ENCODE peak calls at places on chromosomes 1 and 21, in nine cellular contexts. N is body of pancreas, M is adipocyte, Z is epithelial cell of esophagus, G is MM.1S, B is fibroblast of the aortic adventitia, W is AG10803, C is brain microvascular endothelial cell, V is HL-60. U is an unnamed sample.

GRCh38 chr1:222413436-222413835 is 134.5 kb downstream of the HHIPL2 start:
- DNase-seq in M (peak), W (peak), G (no peak), V (no peak), Z (peak), B (no peak), C (no peak), N (no peak), U (no peak)

GRCh38 chr1:9388628-9389184 is 96.0 kb downstream of the SPSB1 start:
- DNase-seq in V (no peak), B (peak), C (no peak), W (peak), Z (no peak), M (peak), G (no peak), N (no peak), U (peak)

GRCh38 chr1:201212056-201212455 is 21.4 kb downstream of the IGFN1 start:
- DNase-seq in G (no peak), W (no peak), C (no peak), M (no peak), V (no peak), N (no peak), B (no peak), Z (no peak), U (no peak)

GRCh38 chr1:182766050-182766449 is 23.5 kb upstream of the NPL start:
- DNase-seq in B (no peak), W (no peak), V (no peak), Z (no peak), C (no peak), N (no peak), G (no peak), M (no peak), U (no peak)

GRCh38 chr1:228176461-228177182 is 11.0 kb downstream of the IBA57 start:
- DNase-seq in M (no peak), G (no peak), B (no peak), V (no peak), Z (no peak), C (no peak), N (no peak), W (no peak), U (no peak)

GRCh38 chr21:36756527-36756926 is 57.6 kb downstream of the SIM2 start:
- DNase-seq in Z (peak), V (no peak), G (no peak), W (peak), N (no peak), M (no peak), B (no peak), C (peak), U (no peak)

GRCh38 chr1:65042467-65042866 is 76.1 kb upstream of the JAK1 start:
- DNase-seq in W (no peak), B (no peak), M (no peak), G (no peak), N (no peak), Z (no peak), C (no peak), V (no peak), U (no peak)

GRCh38 chr1:74504125-74505065 is 8.0 kb downstream of the LRRC53 start:
- DNase-seq in Z (peak), N (peak), M (peak), V (peak), G (peak), W (peak), B (peak), C (peak), U (peak)

GRCh38 chr21:25461730-25462129 is 145.6 kb downstream of the MRPL39 start:
- DNase-seq in W (no peak), N (no peak), V (no peak), G (no peak), Z (no peak), M (peak), C (peak), B (peak), U (peak)

GRCh38 chr1:236066828-236067386 is 2.0 kb upstream of the NID1 start:
- DNase-seq in W (no peak), Z (no peak), G (peak), V (peak), C (no peak), B (no peak), M (no peak), N (peak), U (no peak)

GRCh38 chr1:27971674-27972073 is 11.9 kb downstream of the XKR8 start:
- DNase-seq in N (no peak), C (no peak), G (no peak), W (no peak), V (no peak), M (peak), Z (no peak), B (peak), U (no peak)

GRCh38 chr1:109248797-109249629 is at the start of gene CELSR2:
- DNase-seq in W (peak), Z (peak), C (peak), V (peak), B (peak), N (peak), G (peak), M (peak), U (peak)

GRCh38 chr1:6208723-6209660 is 3.1 kb downstream of the RNF207 start:
- DNase-seq in M (peak), B (no peak), N (peak), G (no peak), C (no peak), V (peak), Z (peak), W (peak), U (peak)

GRCh38 chr1:220454155-220454777 is 73.7 kb upstream of the MARK1 start:
- DNase-seq in B (no peak), G (no peak), Z (no peak), M (peak), V (no peak), W (no peak), N (no peak), C (no peak), U (no peak)

GRCh38 chr1:231867607-231868006 is 241.0 kb downstream of the DISC1 start:
- DNase-seq in W (peak), C (no peak), V (no peak), B (no peak), G (no peak), M (peak), Z (peak), N (no peak), U (no peak)

GRCh38 chr1:77047978-77048614 is 171.1 kb downstream of the PIGK start:
- DNase-seq in N (no peak), G (no peak), Z (no peak), B (no peak), C (no peak), W (no peak), M (no peak), V (peak), U (no peak)

GRCh38 chr1:151372411-151372934 is at the start of gene SELENBP1:
- DNase-seq in Z (peak), N (peak), M (peak), V (no peak), C (peak), G (no peak), W (peak), B (peak), U (peak)

GRCh38 chr1:32817815-32818786 is 648 bp downstream of the S100PBP start:
- DNase-seq in C (no peak), G (peak), Z (peak), V (peak), W (peak), M (peak), B (peak), N (peak), U (peak)

GRCh38 chr1:108830119-108831008 is 26.5 kb downstream of the AKNAD1 start:
- DNase-seq in Z (peak), M (peak), N (peak), V (no peak), G (no peak), C (peak), W (peak), B (peak), U (peak)

GRCh38 chr1:68322837-68323687 is 90.7 kb upstream of the WLS start:
- DNase-seq in M (peak), C (no peak), G (no peak), W (peak), B (peak), V (no peak), Z (peak), N (no peak), U (peak)

GRCh38 chr1:6588893-6589481 is 9.2 kb downstream of the ZBTB48 start:
- DNase-seq in N (no peak), Z (no peak), B (no peak), G (no peak), C (no peak), V (peak), M (peak), W (no peak), U (no peak)

GRCh38 chr1:81437649-81438048 is 363.1 kb upstream of the ADGRL2 start:
- DNase-seq in G (peak), M (no peak), W (no peak), N (no peak), Z (no peak), C (no peak), V (no peak), B (no peak), U (no peak)

GRCh38 chr1:152397474-152397873 is 16.6 kb downstream of the CRNN start:
- DNase-seq in G (no peak), N (no peak), B (no peak), M (no peak), C (no peak), W (peak), Z (peak), V (no peak), U (no peak)

GRCh38 chr1:29789910-29790247 is 553.6 kb downstream of the PTPRU start:
- DNase-seq in C (no peak), B (no peak), G (no peak), M (no peak), Z (no peak), N (no peak), W (no peak), V (no peak), U (no peak)

GRCh38 chr1:57770772-57771171 is 346.9 kb upstream of the DAB1 start:
- DNase-seq in C (no peak), W (no peak), N (no peak), M (peak), V (no peak), B (peak), Z (peak), G (no peak), U (no peak)

GRCh38 chr1:97186381-97186780 is 464.8 kb downstream of the PTBP2 start:
- DNase-seq in B (no peak), M (no peak), C (peak), V (peak), Z (peak), G (no peak), N (peak), W (no peak), U (no peak)

GRCh38 chr1:196609114-196609737 is 986 bp upstream of the KCNT2 start:
- DNase-seq in N (peak), W (no peak), G (no peak), Z (peak), M (no peak), B (peak), C (peak), V (no peak), U (peak)

GRCh38 chr21:32392299-32392879 is 423 bp downstream of the URB1 start:
- DNase-seq in V (peak), B (no peak), W (no peak), Z (peak), N (no peak), G (peak), M (peak), C (no peak), U (peak)

GRCh38 chr21:34020005-34020847 is 53.2 kb upstream of the MRPS6 start:
- DNase-seq in Z (peak), N (peak), C (no peak), V (peak), M (no peak), G (peak), W (peak), B (peak), U (no peak)

GRCh38 chr1:190129367-190129766 is 348.3 kb downstream of the BRINP3 start:
- DNase-seq in V (no peak), C (no peak), N (no peak), W (no peak), M (no peak), Z (no peak), B (no peak), G (no peak), U (no peak)

GRCh38 chr1:228212415-228212965 is 4.6 kb downstream of the OBSCN start:
- DNase-seq in V (no peak), G (no peak), W (no peak), C (no peak), Z (peak), M (no peak), B (no peak), N (no peak), U (no peak)

GRCh38 chr21:46171996-46172862 is 12.0 kb downstream of the SPATC1L start:
- DNase-seq in G (no peak), N (no peak), W (no peak), B (no peak), V (no peak), M (no peak), C (no peak), Z (no peak), U (no peak)

GRCh38 chr1:189657131-189657530 is 820.5 kb downstream of the BRINP3 start:
- DNase-seq in W (no peak), M (no peak), C (no peak), V (no peak), Z (no peak), N (no peak), B (no peak), G (no peak), U (no peak)

DNA sequence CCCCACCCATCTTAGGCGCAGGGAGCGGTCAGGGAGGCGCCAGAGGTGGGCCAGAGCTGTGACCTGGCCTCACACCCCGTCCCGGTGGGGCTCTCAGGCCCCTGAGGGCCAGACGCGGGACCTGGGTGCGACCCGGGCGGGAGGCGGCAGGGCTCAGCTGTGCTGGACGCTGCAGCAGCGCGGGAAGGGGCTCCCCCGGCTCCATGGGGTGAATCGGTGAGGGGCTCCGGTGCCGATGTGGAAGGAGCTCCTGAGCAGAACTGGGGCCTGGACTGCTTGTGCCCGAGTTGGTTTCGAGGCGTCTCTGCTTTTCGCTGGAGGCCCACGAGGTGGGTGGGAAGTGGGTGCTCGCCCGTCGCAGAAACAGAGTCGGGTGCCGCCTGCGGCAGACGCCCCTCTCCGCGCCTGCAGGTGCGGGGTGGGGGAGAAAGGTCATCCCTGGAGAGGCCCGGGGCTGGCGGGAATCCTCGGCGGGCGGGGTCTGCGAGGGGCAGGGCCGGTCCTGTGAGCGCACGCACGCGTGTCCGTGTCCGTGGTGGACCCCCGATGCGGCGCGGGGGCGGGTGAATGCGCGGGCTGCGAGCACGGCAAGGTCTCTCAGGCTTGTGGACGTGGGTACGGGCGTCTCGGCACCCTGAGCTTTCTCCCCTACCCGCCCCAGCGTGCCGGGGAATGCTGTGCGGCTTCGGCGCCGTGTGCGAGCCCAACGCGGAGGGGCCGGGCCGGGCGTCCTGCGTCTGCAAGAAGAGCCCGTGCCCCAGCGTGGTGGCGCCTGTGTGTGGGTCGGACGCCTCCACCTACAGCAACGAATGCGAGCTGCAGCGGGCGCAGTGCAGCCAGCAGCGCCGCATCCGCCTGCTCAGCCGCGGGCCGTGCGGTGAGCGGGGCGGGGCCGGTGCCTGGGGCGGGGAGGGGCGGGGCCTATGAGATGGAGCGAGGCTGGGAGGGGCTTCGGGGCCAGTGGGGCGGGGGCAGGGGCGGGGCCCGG is 20.4 kb downstream of the AGRN start:
- DNase-seq in V (peak), W (peak), B (peak), M (peak), Z (peak), G (no peak), N (peak), C (peak), U (peak)
- H3K4me3 ChIP-seq in V (peak), W (peak), B (peak), M (peak), Z (peak), G (no peak), N (no peak), C (peak), U (peak)

GRCh38 chr1:154178856-154179811 is 12.8 kb downstream of the TPM3 start:
- DNase-seq in N (peak), M (no peak), G (no peak), C (no peak), V (no peak), B (peak), Z (no peak), W (no peak), U (no peak)
- H3K4me3 ChIP-seq in N (no peak), M (peak), G (no peak), C (no peak), V (no peak), B (no peak), Z (no peak), W (no peak), U (no peak)

GRCh38 chr1:165914136-165914798 is 86.9 kb downstream of the UCK2 start:
- DNase-seq in N (peak), W (peak), Z (peak), C (peak), M (peak), G (peak), B (peak), V (peak), U (peak)

GRCh38 chr1:165907256-165907857 is 79.9 kb downstream of the UCK2 start:
- DNase-seq in W (no peak), G (no peak), V (no peak), C (peak), M (no peak), N (no peak), B (peak), Z (no peak), U (peak)

GRCh38 chr1:165912638-165913037 is 85.2 kb downstream of the UCK2 start:
- DNase-seq in M (no peak), G (no peak), B (no peak), V (no peak), Z (no peak), N (no peak), W (no peak), C (no peak), U (no peak)

GRCh38 chr1:165911609-165912281 is 84.3 kb downstream of the UCK2 start:
- DNase-seq in G (no peak), M (no peak), N (no peak), Z (no peak), B (no peak), W (no peak), C (no peak), V (no peak), U (no peak)

DNA sequence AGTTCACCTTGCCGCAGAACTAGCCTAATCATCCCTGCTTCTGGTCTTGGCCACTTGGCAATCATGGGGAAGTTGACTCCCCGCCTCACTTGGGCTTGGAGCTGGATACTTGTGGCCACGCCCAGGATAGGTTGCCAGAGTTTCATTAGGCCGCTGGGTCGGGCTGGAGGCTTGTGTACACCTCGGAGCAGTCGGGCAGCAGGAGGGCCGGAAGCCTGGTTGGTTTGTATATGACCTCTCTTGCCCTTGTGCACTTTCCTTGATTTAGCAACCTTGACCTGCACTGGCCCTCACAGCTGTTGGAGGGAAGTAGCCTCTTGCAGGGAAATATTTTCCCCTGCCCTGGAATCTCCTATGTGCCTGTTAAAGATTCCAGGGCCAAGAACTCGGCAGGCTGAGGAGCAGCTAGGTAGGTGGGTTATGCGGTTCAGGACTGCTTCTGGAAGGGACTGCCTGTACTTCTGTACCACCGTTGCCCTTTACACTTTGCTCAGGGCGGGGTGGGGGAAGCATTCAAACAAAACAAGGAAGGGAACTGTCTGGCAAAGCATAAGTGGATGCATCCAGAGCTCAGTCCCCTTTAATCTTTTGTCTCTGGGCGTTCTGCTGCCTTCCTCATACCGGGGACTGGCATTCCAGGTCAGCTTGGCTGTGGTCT is 83.5 kb downstream of the UCK2 start:
- DNase-seq in B (peak), Z (no peak), V (no peak), N (peak), M (no peak), C (no peak), G (no peak), W (no peak), U (no peak)
- H3K4me3 ChIP-seq in B (no peak), Z (no peak), V (no peak), N (no peak), M (no peak), C (no peak), G (no peak), W (no peak), U (no peak)

GRCh38 chr1:978069-978834 is 3.6 kb downstream of the PERM1 start:
- DNase-seq in V (no peak), C (no peak), G (no peak), M (no peak), W (no peak), B (no peak), N (no peak), Z (no peak), U (no peak)

GRCh38 chr1:975365-975764 is 6.5 kb downstream of the PERM1 start:
- DNase-seq in Z (no peak), M (no peak), C (no peak), N (no peak), V (no peak), W (no peak), B (no peak), G (no peak), U (no peak)

GRCh38 chr1:974293-974640 is 7.6 kb downstream of the PERM1 start:
- DNase-seq in Z (no peak), M (no peak), N (no peak), C (no peak), W (no peak), V (no peak), G (no peak), B (no peak), U (no peak)

GRCh38 chr1:974687-975328 is 7.1 kb downstream of the PERM1 start:
- DNase-seq in G (no peak), W (no peak), B (no peak), C (no peak), V (no peak), M (no peak), N (no peak), Z (no peak), U (no peak)

GRCh38 chr1:975896-976683 is 5.8 kb downstream of the PERM1 start:
- DNase-seq in G (peak), B (peak), M (peak), V (peak), Z (peak), W (peak), C (no peak), N (peak), U (peak)
- H3K4me3 ChIP-seq in G (peak), B (no peak), M (no peak), V (no peak), Z (no peak), W (no peak), C (no peak), N (no peak), U (no peak)

GRCh38 chr1:160709715-160710114 is 1.9 kb downstream of the CD48 start:
- DNase-seq in W (no peak), Z (no peak), B (no peak), V (no peak), C (no peak), N (no peak), G (no peak), M (no peak), U (no peak)
- H3K4me3 ChIP-seq in W (no peak), Z (no peak), B (no peak), V (peak), C (no peak), N (no peak), G (peak), M (no peak), U (no peak)

GRCh38 chr21:16424331-16424749 is 694.6 kb downstream of the USP25 start:
- DNase-seq in V (no peak), W (no peak), N (no peak), M (no peak), G (no peak), C (peak), Z (peak), B (peak), U (peak)
- H3K4me3 ChIP-seq in V (no peak), W (no peak), N (no peak), M (peak), G (no peak), C (peak), Z (peak), B (peak), U (peak)

U was measured in astrocyte of the spinal cord.